ENCODE peak calls at places on chromosomes 1 and 21, in seven cellular contexts. J, T, H, K, S, A and D are unnamed samples.

GRCh38 chr1:219121634-219122033 is 52.0 kb upstream of the LYPLAL1 start:
- DNase-seq in J (no peak), T (no peak), H (no peak), K (no peak), S (no peak), A (no peak), D (no peak)

GRCh38 chr1:150072959-150073358 is 5.4 kb downstream of the VPS45 start:
- DNase-seq in J (no peak), T (no peak), H (no peak), K (no peak), S (no peak), A (no peak), D (no peak)

GRCh38 chr1:182119631-182120030 is 58.1 kb upstream of the ZNF648 start:
- DNase-seq in J (no peak), T (no peak), H (no peak), K (no peak), S (no peak), A (no peak), D (no peak)

GRCh38 chr21:44758781-44759627 is 42.6 kb downstream of the UBE2G2 start:
- DNase-seq in J (no peak), T (peak; percentile 51), H (no peak), K (no peak), S (no peak), A (no peak), D (peak; percentile 72)

GRCh38 chr1:231421616-231421970 is 494 bp downstream of the EGLN1 start:
- DNase-seq in J (peak; percentile 22), T (peak; percentile 72), H (no peak), K (peak; percentile 42), S (peak; percentile 52), A (no peak), D (no peak)

GRCh38 chr1:149986486-149987296 is 23.8 kb downstream of the OTUD7B start:
- DNase-seq in J (no peak), T (no peak), H (no peak), K (no peak), S (no peak), A (no peak), D (no peak)

GRCh38 chr1:34740161-34740875 is 14.5 kb upstream of the GJB5 start:
- DNase-seq in J (no peak), T (no peak), H (no peak), K (no peak), S (no peak), A (no peak), D (no peak)

GRCh38 chr21:36388076-36388475 is 2.9 kb downstream of the CHAF1B start:
- DNase-seq in J (no peak), T (no peak), H (no peak), K (no peak), S (no peak), A (no peak), D (no peak)

GRCh38 chr21:32734214-32734613 is 6.4 kb upstream of the SYNJ1 start:
- DNase-seq in J (no peak), T (no peak), H (no peak), K (no peak), S (no peak), A (no peak), D (no peak)

GRCh38 chr21:45845063-45845789 is 136.3 kb upstream of the COL6A1 start:
- DNase-seq in J (no peak), T (no peak), H (no peak), K (no peak), S (no peak), A (no peak), D (no peak)

GRCh38 chr1:16608838-16609560 is 4.4 kb downstream of the NBPF1 start:
- DNase-seq in J (no peak), T (no peak), H (no peak), K (peak; percentile 30), S (no peak), A (no peak), D (no peak)

GRCh38 chr1:43509007-43509739 is 21.5 kb upstream of the PTPRF start:
- DNase-seq in J (no peak), T (no peak), H (no peak), K (peak; percentile 86), S (no peak), A (no peak), D (no peak)

GRCh38 chr1:209866201-209866600 is 38.4 kb downstream of the UTP25 start:
- DNase-seq in J (no peak), T (no peak), H (no peak), K (no peak), S (no peak), A (no peak), D (no peak)

GRCh38 chr1:14599173-14599754 is 779 bp downstream of the KAZN start:
- DNase-seq in J (no peak), T (no peak), H (no peak), K (no peak), S (no peak), A (no peak), D (peak; percentile 71)

GRCh38 chr1:203306089-203306969 is 1.0 kb downstream of the BTG2 start:
- DNase-seq in J (peak; percentile 81), T (peak; percentile 98), H (peak; percentile 83), K (peak; percentile 40), S (peak; percentile 82), A (peak; percentile 88), D (peak; percentile 89)

GRCh38 chr1:180917306-180918065 is 4.8 kb downstream of the KIAA1614 start:
- DNase-seq in J (no peak), T (no peak), H (no peak), K (no peak), S (no peak), A (no peak), D (no peak)

GRCh38 chr1:45722809-45723208 is 27.6 kb downstream of the IPP start:
- DNase-seq in J (no peak), T (no peak), H (no peak), K (no peak), S (no peak), A (no peak), D (no peak)

GRCh38 chr21:38139380-38140168 is 117.2 kb upstream of the KCNJ15 start:
- DNase-seq in J (no peak), T (no peak), H (peak; percentile 52), K (peak; percentile 58), S (no peak), A (no peak), D (no peak)

GRCh38 chr1:38454236-38454635 is 405.3 kb downstream of the RRAGC start:
- DNase-seq in J (no peak), T (no peak), H (no peak), K (no peak), S (no peak), A (no peak), D (no peak)

GRCh38 chr1:226708342-226708780 is 30.7 kb downstream of the ITPKB start:
- DNase-seq in J (no peak), T (no peak), H (peak; percentile 50), K (no peak), S (no peak), A (no peak), D (no peak)

GRCh38 chr1:203470240-203470639 is 5.4 kb upstream of the PRELP start:
- DNase-seq in J (no peak), T (peak; percentile 66), H (no peak), K (no peak), S (no peak), A (no peak), D (no peak)

GRCh38 chr1:119275930-119276215 is 92.7 kb upstream of the HAO2 start:
- DNase-seq in J (no peak), T (no peak), H (no peak), K (no peak), S (no peak), A (no peak), D (no peak)

GRCh38 chr1:202189012-202189790 is 4.4 kb upstream of the LGR6 start:
- DNase-seq in J (peak; percentile 51), T (peak; percentile 82), H (no peak), K (peak; percentile 42), S (peak; percentile 77), A (peak; percentile 82), D (peak; percentile 73)

GRCh38 chr1:225254676-225255075 is 173.2 kb downstream of the LBR start:
- DNase-seq in J (no peak), T (no peak), H (no peak), K (no peak), S (no peak), A (no peak), D (no peak)

GRCh38 chr1:10835423-10836421 is 39.3 kb upstream of the CASZ1 start:
- DNase-seq in J (no peak), T (no peak), H (no peak), K (no peak), S (peak; percentile 47), A (peak; percentile 72), D (peak; percentile 83)

GRCh38 chr1:55775007-55775406 is 559.8 kb upstream of the USP24 start:
- DNase-seq in J (no peak), T (no peak), H (no peak), K (no peak), S (no peak), A (no peak), D (no peak)

GRCh38 chr1:112172294-112172882 is 182.9 kb upstream of the KCND3 start:
- DNase-seq in J (no peak), T (no peak), H (peak; percentile 7), K (peak; percentile 33), S (peak; percentile 30), A (peak; percentile 45), D (peak; percentile 33)

GRCh38 chr1:121519042-121519755 is 334.4 kb downstream of the SRGAP2C start:
- DNase-seq in J (no peak), T (no peak), H (peak; percentile 2), K (peak; percentile 57), S (peak; percentile 26), A (peak; percentile 46), D (peak; percentile 71)
- TF ChIP-seq CTCF in J (no peak), T (no peak), H (no peak), K (no peak), S (no peak), A (no peak), D (no peak)

DNA sequence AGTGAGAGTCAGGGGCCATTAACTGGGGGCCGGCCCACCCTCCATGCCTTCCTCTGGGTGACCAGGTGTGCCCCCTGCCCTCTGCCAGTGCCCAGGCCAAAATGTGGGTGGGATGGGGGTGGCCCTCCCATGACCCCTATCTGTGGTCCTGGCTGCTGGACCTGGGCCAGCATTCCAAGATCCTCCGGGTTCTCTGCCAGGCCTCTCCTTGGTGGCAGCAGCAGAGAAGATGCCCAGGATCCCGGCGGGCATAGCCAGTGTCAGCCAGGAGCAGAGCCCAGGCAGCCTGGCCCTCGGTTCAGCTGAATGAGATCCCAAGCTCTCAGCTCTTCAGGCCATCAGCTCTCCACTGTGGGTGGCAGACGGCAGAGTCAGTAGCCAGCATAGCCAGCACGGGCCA is 31.3 kb upstream of the ACTRT2 start:
- DNase-seq in J (no peak), T (peak; percentile 47), H (no peak), K (no peak), S (peak; percentile 0), A (no peak), D (peak; percentile 42)
- H3K9me3 ChIP-seq in J (no peaks in the 10 kb centered on the region), T (no peaks in the 10 kb centered on the region), H (peaks cover 11% of the 10 kb centered on the region), K (no peaks in the 10 kb centered on the region), S (no peaks in the 10 kb centered on the region), A (no peaks in the 10 kb centered on the region), D (no peaks in the 10 kb centered on the region)

GRCh38 chr1:162939035-162939434 is 78.1 kb upstream of the CCDC190 start:
- DNase-seq in J (no peak), T (no peak), H (no peak), K (no peak), S (no peak), A (no peak), D (no peak)
- TF ChIP-seq CTCF in J (no peak), T (no peak), H (no peak), K (no peak), S (no peak), A (no peak), D (no peak)

DNA sequence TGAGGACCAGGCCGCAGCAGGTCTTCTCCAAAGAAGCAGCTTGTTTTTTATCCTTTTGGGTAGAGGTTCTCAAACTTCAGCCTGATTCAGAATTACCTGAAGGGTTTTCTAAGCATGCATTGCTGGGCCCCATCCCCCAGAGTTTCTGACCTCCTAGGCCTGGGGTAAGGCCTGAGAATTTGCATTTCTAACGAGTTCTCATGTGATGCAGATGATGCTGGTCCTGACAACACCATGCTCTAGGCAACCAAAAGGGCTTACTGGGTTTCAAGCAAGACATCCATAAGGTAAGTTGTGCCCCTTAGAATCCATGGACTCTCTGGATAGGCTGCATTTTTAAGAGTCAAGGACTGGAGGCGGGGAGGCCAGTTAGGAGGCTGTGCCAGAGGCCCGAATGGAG is 295.1 kb downstream of the HHIPL2 start:
- DNase-seq in J (no peak), T (no peak), H (no peak), K (no peak), S (no peak), A (no peak), D (no peak)
- H3K9me3 ChIP-seq in J (no peaks in the 10 kb centered on the region), T (no peaks in the 10 kb centered on the region), H (no peaks in the 10 kb centered on the region), K (no peaks in the 10 kb centered on the region), S (no peaks in the 10 kb centered on the region), A (no peaks in the 10 kb centered on the region), D (no peaks in the 10 kb centered on the region)